ENCODE peak calls at places on chromosomes 1 and 21, in eight cellular contexts. B is foreskin keratinocyte, C is coronary artery, T is lung, P is GM10248, L is A549, A is Panc1, N is endothelial cell. O is an unnamed sample.

GRCh38 chr1:156664949-156665411 is 12.2 kb downstream of the NES start:
- DNase-seq in T (no peak), A (no peak), N (no peak), P (peak), B (no peak), L (peak), C (no peak), O (peak)

GRCh38 chr1:7296968-7297367 is 474.1 kb upstream of the VAMP3 start:
- DNase-seq in B (no peak), A (no peak), T (peak), N (no peak), L (no peak), P (no peak), C (no peak), O (no peak)

GRCh38 chr1:50023292-50024159 is at the start of gene AGBL4:
- DNase-seq in B (no peak), N (peak), P (peak), L (peak), A (no peak), C (no peak), T (peak), O (peak)

GRCh38 chr1:183310753-183311465 is 107.3 kb downstream of the NMNAT2 start:
- DNase-seq in P (no peak), T (no peak), N (no peak), L (no peak), C (no peak), A (no peak), B (no peak), O (no peak)

GRCh38 chr1:236497908-236498307 is 25.9 kb upstream of the LGALS8 start:
- DNase-seq in B (no peak), P (no peak), C (no peak), A (no peak), N (no peak), T (no peak), L (no peak), O (no peak)

GRCh38 chr1:185062710-185063370 is 17.5 kb downstream of the RNF2 start:
- DNase-seq in L (no peak), N (no peak), B (no peak), A (no peak), T (no peak), P (no peak), C (no peak), O (no peak)

GRCh38 chr1:159798893-159799292 is 3.3 kb upstream of the FCRL6 start:
- DNase-seq in A (peak), T (peak), P (peak), B (peak), L (peak), C (no peak), N (peak), O (peak)

GRCh38 chr1:209326876-209327275 is 256.6 kb upstream of the CAMK1G start:
- DNase-seq in C (no peak), L (no peak), T (no peak), P (no peak), N (no peak), A (no peak), B (no peak), O (no peak)

GRCh38 chr21:37045139-37045538 is 27.7 kb downstream of the PIGP start:
- DNase-seq in B (no peak), A (no peak), N (no peak), C (no peak), P (no peak), T (no peak), L (no peak), O (no peak)

GRCh38 chr1:93746423-93746822 is 64.8 kb upstream of the BCAR3 start:
- DNase-seq in L (no peak), C (no peak), T (no peak), B (no peak), P (no peak), N (no peak), A (no peak), O (no peak)

GRCh38 chr1:93751391-93752250 is 70.0 kb upstream of the BCAR3 start:
- DNase-seq in P (no peak), L (no peak), C (no peak), A (no peak), T (no peak), B (no peak), N (no peak), O (peak)

GRCh38 chr1:93750946-93751345 is 69.3 kb upstream of the BCAR3 start:
- DNase-seq in T (no peak), B (no peak), C (no peak), L (no peak), A (no peak), P (peak), N (peak), O (no peak)

GRCh38 chr1:93749487-93749886 is 67.8 kb upstream of the BCAR3 start:
- DNase-seq in T (no peak), B (no peak), N (no peak), C (no peak), P (no peak), A (no peak), L (no peak), O (no peak)

GRCh38 chr1:93749894-93750301 is 68.3 kb upstream of the BCAR3 start:
- DNase-seq in N (peak), L (peak), T (peak), A (no peak), B (no peak), P (peak), C (no peak), O (no peak)
- TF ChIP-seq CTCF in N (no peak), L (no peak), T (peak), A (peak), B (peak), P (no peak), C (no peak), O (no peak)

GRCh38 chr1:168454211-168454815 is 89.5 kb downstream of the XCL2 start:
- DNase-seq in L (no peak), A (no peak), P (no peak), B (peak), T (no peak), N (no peak), C (no peak), O (no peak)

GRCh38 chr1:168453056-168453455 is 90.7 kb downstream of the XCL2 start:
- DNase-seq in L (no peak), N (no peak), A (no peak), T (no peak), B (no peak), P (no peak), C (no peak), O (no peak)

GRCh38 chr1:168447871-168448270 is 95.9 kb downstream of the XCL2 start:
- DNase-seq in L (no peak), N (no peak), T (no peak), B (no peak), C (no peak), P (no peak), A (no peak), O (no peak)

GRCh38 chr1:168455764-168456163 is 88.0 kb downstream of the XCL2 start:
- DNase-seq in P (no peak), L (no peak), B (no peak), N (no peak), T (no peak), C (no peak), A (no peak), O (no peak)

DNA sequence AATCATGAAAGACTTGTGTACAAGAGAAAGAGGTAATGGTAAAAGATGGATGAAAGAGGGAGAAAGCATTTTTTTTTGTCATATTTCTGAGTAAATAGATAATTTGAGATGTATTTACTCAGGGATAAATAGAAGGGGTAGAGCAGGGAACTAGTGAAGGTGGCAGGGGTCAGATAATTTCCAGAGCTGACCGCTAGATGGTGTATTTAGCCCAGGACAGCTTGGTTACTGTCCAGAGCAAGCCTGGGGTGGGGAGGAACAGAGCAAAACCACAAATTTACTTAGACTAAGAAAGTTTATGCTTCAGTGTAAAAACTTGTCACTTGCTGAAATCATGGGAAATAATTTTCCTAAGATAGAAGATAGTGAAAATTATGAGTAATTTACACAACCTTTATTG is 91.5 kb downstream of the XCL2 start:
- DNase-seq in N (no peak), A (no peak), T (no peak), P (no peak), B (no peak), L (peak), C (no peak), O (no peak)
- TF ChIP-seq CTCF in N (no peak), A (peak), T (no peak), P (peak), B (peak), L (peak), C (no peak), O (no peak)

GRCh38 chr1:32112800-32113375 is 5.0 kb downstream of the KPNA6 start:
- DNase-seq in T (no peak), C (no peak), N (no peak), P (no peak), L (no peak), B (no peak), A (no peak), O (no peak)

GRCh38 chr1:32114420-32114819 is 6.6 kb downstream of the KPNA6 start:
- DNase-seq in T (no peak), N (no peak), L (no peak), B (no peak), P (no peak), A (no peak), C (no peak), O (no peak)

GRCh38 chr1:32111040-32111628 is 3.3 kb downstream of the KPNA6 start:
- DNase-seq in P (peak), A (no peak), T (no peak), B (no peak), C (no peak), N (no peak), L (no peak), O (no peak)

GRCh38 chr1:32115496-32115895 is 7.6 kb downstream of the KPNA6 start:
- DNase-seq in P (no peak), B (no peak), C (no peak), L (no peak), A (no peak), N (no peak), T (no peak), O (no peak)

GRCh38 chr1:32111789-32112188 is 3.9 kb downstream of the KPNA6 start:
- DNase-seq in P (no peak), B (peak), C (no peak), A (no peak), N (no peak), T (no peak), L (no peak), O (no peak)
- TF ChIP-seq CTCF in P (no peak), B (no peak), C (no peak), A (no peak), N (no peak), T (no peak), L (no peak), O (no peak)

DNA sequence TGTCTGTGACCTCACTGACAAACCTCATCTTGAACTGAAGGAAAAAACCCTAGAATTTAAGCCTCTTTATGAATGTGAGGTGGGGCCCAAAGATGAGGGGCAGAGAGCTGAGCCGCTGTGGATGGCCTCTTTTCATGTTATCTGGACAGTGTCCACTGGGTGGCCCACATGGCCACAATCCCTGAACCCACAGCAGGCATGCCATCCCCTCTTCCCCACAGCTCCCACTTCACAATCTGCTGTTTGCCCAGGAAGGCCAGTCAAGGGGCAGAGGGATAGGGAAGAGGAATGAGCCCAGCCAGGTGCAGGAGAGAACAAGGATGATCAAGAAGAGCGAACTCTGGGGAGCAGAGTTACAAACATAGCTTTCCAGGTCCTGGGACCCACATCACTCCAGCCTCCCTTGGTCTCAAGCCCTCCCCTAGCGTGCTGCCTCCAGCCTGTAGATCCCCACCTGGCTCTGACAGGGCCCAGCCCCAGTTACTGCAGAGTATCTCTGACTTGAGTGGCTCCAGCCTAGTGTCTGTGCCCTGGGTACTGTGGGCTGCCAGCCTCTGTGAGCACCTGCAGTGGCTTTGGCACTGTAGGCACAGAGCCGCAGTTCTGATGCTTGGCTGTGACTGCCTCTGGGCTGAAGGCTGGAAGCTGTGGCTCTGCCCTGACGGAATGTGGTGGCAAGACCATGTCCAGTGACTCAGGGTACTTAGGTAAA is 1.9 kb upstream of the SLFNL1 start:
- DNase-seq in P (no peak), C (no peak), A (no peak), B (no peak), T (no peak), N (no peak), L (no peak), O (no peak)
- TF ChIP-seq CTCF in P (no peak), C (no peak), A (no peak), B (peak), T (no peak), N (peak), L (no peak), O (no peak)

DNA sequence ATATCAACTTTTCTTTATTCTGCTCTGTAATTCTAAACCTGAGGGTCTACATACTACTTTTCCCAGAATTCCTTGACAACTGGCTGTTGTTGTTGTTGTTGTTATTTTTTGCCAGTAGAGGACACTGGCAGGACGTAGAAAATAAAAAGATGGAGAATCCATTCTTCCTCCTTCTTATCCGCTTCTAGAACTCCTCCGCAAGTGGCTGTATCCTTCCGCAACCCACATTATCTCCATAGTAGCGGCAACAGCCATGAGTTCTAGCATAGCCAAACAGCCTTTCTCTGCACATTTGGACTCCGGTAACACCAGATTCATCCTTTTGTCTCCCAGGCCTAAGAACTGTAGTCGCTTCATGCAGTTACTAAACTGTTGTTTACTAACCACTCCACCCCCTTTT is 91.1 kb upstream of the CACHD1 start:
- DNase-seq in C (no peak), B (no peak), P (no peak), T (no peak), L (peak), A (no peak), N (no peak), O (no peak)
- TF ChIP-seq CTCF in C (no peak), B (no peak), P (no peak), T (no peak), L (peak), A (peak), N (no peak), O (no peak)

GRCh38 chr1:169550294-169550693 is 36.0 kb downstream of the F5 start:
- DNase-seq in T (no peak), A (no peak), L (peak), C (no peak), B (peak), P (peak), N (no peak), O (no peak)
- TF ChIP-seq CTCF in T (peak), A (peak), L (peak), C (no peak), B (peak), P (peak), N (peak), O (peak)

DNA sequence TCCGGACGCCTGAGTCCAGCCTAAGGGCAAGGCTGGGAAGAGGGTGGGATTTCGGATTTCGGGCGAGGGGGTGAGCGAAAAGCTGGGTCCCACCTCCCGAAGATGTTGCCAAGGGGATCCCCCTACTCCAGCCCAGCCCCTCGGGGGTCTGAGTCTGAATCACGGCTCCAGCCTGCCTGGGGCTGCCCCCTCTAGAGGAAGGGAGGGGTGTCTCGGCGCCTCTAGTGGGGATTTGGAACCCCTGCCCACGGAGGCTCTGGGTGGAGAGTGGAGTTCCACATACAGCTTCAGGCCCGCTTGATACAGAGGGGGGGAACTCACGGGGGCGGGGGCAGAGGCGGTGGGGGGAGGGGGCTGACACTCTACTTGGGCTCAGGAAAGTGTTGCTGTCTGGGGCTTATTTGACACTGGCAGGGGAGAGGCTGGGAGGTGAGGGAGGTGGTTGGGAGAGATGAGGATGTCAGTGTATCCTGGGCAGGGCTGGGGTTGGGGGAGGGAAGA is 686 bp downstream of the KIRREL1 start:
- DNase-seq in B (no peak), P (no peak), L (no peak), A (no peak), C (no peak), N (no peak), T (no peak), O (peak)
- TF ChIP-seq CTCF in B (no peak), P (no peak), L (no peak), A (peak), C (no peak), N (no peak), T (no peak), O (peak)